ENCODE peak calls at places on chromosomes 16 and 17, in seven cellular contexts. A, D, F, C, B, U and S are unnamed samples.

GRCh38 chr16:88927010-88927409 is 50.0 kb downstream of the CBFA2T3 start:
- DNase-seq in F (no peak), U (no peak), D (peak), B (no peak), A (no peak), C (no peak), S (no peak)

GRCh38 chr17:76822184-76822778 is 45.9 kb upstream of the MGAT5B start:
- DNase-seq in D (no peak), B (no peak), A (no peak), U (no peak), C (no peak), F (no peak), S (no peak)

GRCh38 chr16:30354423-30355143 is 525 bp downstream of the CD2BP2 start:
- DNase-seq in B (no peak), D (peak), C (no peak), U (no peak), F (no peak), A (no peak), S (no peak)

GRCh38 chr17:20073056-20073979 is 64.2 kb downstream of the SPECC1 start:
- DNase-seq in F (no peak), U (peak), A (no peak), C (peak), B (peak), D (no peak), S (peak)

GRCh38 chr17:50050431-50051032 is 5.4 kb upstream of the ITGA3 start:
- DNase-seq in U (no peak), F (no peak), A (no peak), B (no peak), D (no peak), C (no peak), S (no peak)

GRCh38 chr17:12536021-12536420 is 129.7 kb upstream of the MYOCD start:
- DNase-seq in F (no peak), U (no peak), C (no peak), A (no peak), B (no peak), D (peak), S (no peak)

GRCh38 chr16:54503011-54503410 is 216.4 kb upstream of the IRX3 start:
- DNase-seq in D (no peak), C (no peak), A (no peak), F (no peak), U (peak), B (no peak), S (no peak)

GRCh38 chr17:65495255-65496060 is 66.0 kb downstream of the AXIN2 start:
- DNase-seq in B (no peak), A (peak), C (no peak), F (no peak), U (no peak), D (no peak), S (no peak)

GRCh38 chr16:82152192-82152591 is 17.8 kb downstream of the MPHOSPH6 start:
- DNase-seq in D (no peak), U (no peak), A (no peak), F (no peak), C (no peak), B (no peak), S (no peak)

GRCh38 chr16:1640261-1640956 is 28.2 kb downstream of the CRAMP1 start:
- DNase-seq in B (no peak), C (no peak), D (no peak), U (no peak), A (no peak), F (no peak), S (no peak)

GRCh38 chr17:37478187-37478586 is 11.5 kb upstream of the DUSP14 start:
- DNase-seq in F (no peak), C (no peak), D (no peak), B (no peak), U (peak), A (no peak), S (peak)

GRCh38 chr17:45050680-45051059 is 762 bp downstream of the DCAKD start:
- DNase-seq in U (no peak), A (peak), C (no peak), D (no peak), B (peak), F (no peak), S (no peak)

GRCh38 chr16:27349276-27349675 is 35.5 kb downstream of the IL4R start:
- DNase-seq in A (no peak), F (no peak), D (no peak), B (no peak), C (no peak), U (no peak), S (no peak)

GRCh38 chr16:84618428-84619102 is 687 bp upstream of the COTL1 start:
- DNase-seq in U (no peak), C (no peak), B (no peak), F (peak), D (peak), A (no peak), S (peak)

GRCh38 chr17:39001703-39002637 is 34.8 kb upstream of the FBXO47 start:
- DNase-seq in D (peak), U (peak), F (no peak), B (no peak), A (no peak), C (no peak), S (peak)

GRCh38 chr17:80797741-80798594 is 193.7 kb upstream of the CHMP6 start:
- DNase-seq in U (no peak), C (no peak), F (no peak), A (no peak), B (no peak), D (no peak), S (peak)

GRCh38 chr16:84107921-84108320 is 8.8 kb downstream of the MBTPS1 start:
- DNase-seq in D (no peak), F (no peak), A (no peak), C (no peak), B (no peak), U (no peak), S (no peak)

GRCh38 chr17:16417399-16417798 is 2.0 kb downstream of the TRPV2 start:
- DNase-seq in U (no peak), A (no peak), B (no peak), F (no peak), D (no peak), C (no peak), S (no peak)

GRCh38 chr17:58875261-58875660 is 119.6 kb downstream of the PPM1E start:
- DNase-seq in C (no peak), B (no peak), U (no peak), A (no peak), D (no peak), F (no peak), S (no peak)

GRCh38 chr17:66272699-66273390 is 29.6 kb upstream of the PRKCA start:
- DNase-seq in C (no peak), D (no peak), F (no peak), U (no peak), B (no peak), A (no peak), S (no peak)

GRCh38 chr17:37770631-37771518 is 26.0 kb upstream of the HNF1B start:
- DNase-seq in F (peak), A (no peak), D (peak), C (peak), U (no peak), B (peak), S (no peak)

GRCh38 chr16:59164461-59164860 is 430.3 kb upstream of the GOT2 start:
- DNase-seq in D (peak), A (no peak), F (no peak), U (no peak), B (no peak), C (no peak), S (no peak)

GRCh38 chr16:56679078-56679730 is 3.1 kb upstream of the MT1X start:
- DNase-seq in F (no peak), U (no peak), A (no peak), D (no peak), C (no peak), B (no peak), S (no peak)

GRCh38 chr17:7330099-7331015 is 1.2 kb upstream of the NEURL4 start:
- DNase-seq in U (peak), B (peak), D (peak), F (peak), C (peak), A (peak), S (peak)

GRCh38 chr16:15494231-15494630 is 59.8 kb downstream of the BMERB1 start:
- DNase-seq in B (no peak), A (no peak), U (no peak), F (no peak), C (no peak), D (no peak), S (no peak)

GRCh38 chr16:21985524-21985923 is 15.4 kb downstream of the PDZD9 start:
- DNase-seq in D (no peak), A (no peak), F (no peak), C (no peak), B (no peak), U (no peak), S (no peak)

GRCh38 chr16:57000271-57001025 is 11.1 kb downstream of the NLRC5 start:
- DNase-seq in A (no peak), B (peak), D (no peak), C (no peak), U (peak), F (no peak), S (no peak)

GRCh38 chr16:50196736-50197135 is 43.6 kb downstream of the TENT4B start:
- DNase-seq in U (no peak), F (no peak), C (no peak), D (no peak), A (no peak), B (no peak), S (no peak)

GRCh38 chr17:36691606-36692005 is 90.2 kb downstream of the MRM1 start:
- DNase-seq in D (no peak), B (no peak), A (no peak), U (no peak), C (no peak), F (no peak), S (no peak)

GRCh38 chr17:36850794-36851193 is 86.5 kb upstream of the LHX1 start:
- DNase-seq in F (no peak), D (no peak), U (no peak), B (no peak), A (no peak), C (no peak), S (no peak)

GRCh38 chr17:29014716-29015115 is 8.9 kb upstream of the SEZ6 start:
- DNase-seq in C (no peak), B (no peak), U (no peak), F (no peak), D (no peak), A (no peak), S (no peak)

GRCh38 chr17:7654832-7655540 is 4.3 kb downstream of the ATP1B2 start:
- DNase-seq in U (no peak), F (no peak), C (no peak), B (no peak), A (no peak), D (no peak), S (no peak)

GRCh38 chr16:3938843-3939624 is 58.5 kb upstream of the CREBBP start:
- DNase-seq in B (peak), U (no peak), C (peak), D (peak), A (peak), F (peak), S (no peak)

GRCh38 chr16:9836118-9836736 is 346.0 kb downstream of the GRIN2A start:
- DNase-seq in B (no peak), A (no peak), F (peak), C (peak), D (peak), U (no peak), S (no peak)